ENCODE peak calls at places on chromosomes 6 and 20, in nine cellular contexts. C, L, B, X, V, D, R, E and N are unnamed samples.

GRCh38 chr20:50735813-50736212 is 4.4 kb downstream of the PARD6B start:
- DNase-seq in V (no peak), E (no peak), C (no peak), L (no peak), X (peak; percentile 78), D (peak; percentile 64), B (no peak), R (no peak), N (no peak)

GRCh38 chr20:59598625-59599310 is 5.6 kb upstream of the PHACTR3 start:
- DNase-seq in C (no peak), E (no peak), X (peak; percentile 37), B (no peak), L (peak; percentile 23), D (peak; percentile 50), R (no peak), V (peak; percentile 37), N (peak; percentile 24)

GRCh38 chr20:14407336-14407735 is 69.9 kb upstream of the FLRT3 start:
- DNase-seq in E (no peak), V (no peak), X (no peak), L (no peak), C (no peak), B (no peak), D (peak; percentile 83), R (no peak), N (no peak)

GRCh38 chr20:61918548-61918947 is 147.1 kb downstream of the TAF4 start:
- DNase-seq in B (no peak), D (no peak), R (no peak), L (no peak), X (no peak), C (no peak), E (no peak), V (no peak), N (no peak)

GRCh38 chr6:89977808-89978748 is 83.8 kb downstream of the GJA10 start:
- DNase-seq in E (no peak), C (no peak), D (no peak), X (no peak), V (no peak), B (no peak), L (no peak), R (peak; percentile 17), N (no peak)

GRCh38 chr6:131400782-131401496 is 172.1 kb upstream of the ARG1 start:
- DNase-seq in C (no peak), V (no peak), B (no peak), L (no peak), E (no peak), D (no peak), R (no peak), X (peak; percentile 26), N (no peak)

GRCh38 chr6:169668203-169668847 is 33.5 kb downstream of the WDR27 start:
- DNase-seq in X (no peak), L (no peak), B (no peak), V (no peak), D (no peak), R (no peak), E (no peak), C (no peak), N (no peak)

GRCh38 chr6:79810878-79811277 is 136.5 kb downstream of the ELOVL4 start:
- DNase-seq in R (no peak), X (no peak), E (no peak), C (no peak), B (no peak), L (no peak), V (no peak), D (no peak), N (no peak)

GRCh38 chr6:46925563-46926253 is 4.0 kb upstream of the ADGRF5 start:
- DNase-seq in E (no peak), B (no peak), V (peak; percentile 74), L (no peak), C (no peak), R (peak; percentile 38), X (peak; percentile 90), D (peak; percentile 91), N (no peak)

GRCh38 chr6:10837692-10837996 is 695 bp downstream of the MAK start:
- DNase-seq in D (peak; percentile 6), V (peak; percentile 12), L (peak; percentile 24), X (peak; percentile 18), B (peak; percentile 50), E (no peak), C (no peak), R (no peak), N (no peak)

GRCh38 chr6:36544228-36544627 is 3.1 kb downstream of the STK38 start:
- DNase-seq in V (no peak), L (peak; percentile 86), C (no peak), R (no peak), B (peak; percentile 84), D (peak; percentile 31), X (no peak), E (peak; percentile 81), N (peak; percentile 58)

GRCh38 chr6:12403946-12404647 is 113.9 kb downstream of the EDN1 start:
- DNase-seq in L (no peak), X (no peak), C (no peak), E (no peak), V (no peak), D (no peak), B (no peak), R (no peak), N (no peak)

GRCh38 chr20:20003088-20003954 is 13.8 kb upstream of the NAA20 start:
- DNase-seq in V (peak; percentile 67), E (no peak), B (peak; percentile 4), L (peak; percentile 19), C (peak; percentile 82), R (peak; percentile 38), X (peak; percentile 63), D (no peak), N (no peak)

GRCh38 chr6:85449818-85450577 is at the start of gene NT5E:
- DNase-seq in L (peak; percentile 41), E (peak; percentile 65), C (peak; percentile 87), D (peak; percentile 65), B (peak; percentile 25), R (peak; percentile 80), V (peak; percentile 51), X (peak; percentile 70), N (no peak)

GRCh38 chr20:32207211-32207625 is 325 bp downstream of the PLAGL2 start:
- DNase-seq in V (no peak), B (no peak), X (no peak), E (no peak), L (peak; percentile 36), D (no peak), R (no peak), C (no peak), N (no peak)

GRCh38 chr6:133436652-133437051 is 195.5 kb downstream of the EYA4 start:
- DNase-seq in D (peak; percentile 40), E (no peak), B (no peak), V (no peak), C (no peak), R (no peak), X (peak; percentile 2), L (no peak), N (no peak)

GRCh38 chr6:14333556-14334305 is 216.2 kb downstream of the CD83 start:
- DNase-seq in B (no peak), V (no peak), D (no peak), X (no peak), R (no peak), C (no peak), E (no peak), L (no peak), N (no peak)

GRCh38 chr6:14322841-14323240 is 205.3 kb downstream of the CD83 start:
- DNase-seq in C (no peak), R (no peak), L (no peak), V (no peak), D (no peak), B (no peak), E (no peak), X (no peak), N (no peak)

GRCh38 chr6:14326774-14327173 is 209.2 kb downstream of the CD83 start:
- DNase-seq in E (no peak), R (no peak), B (no peak), C (no peak), D (no peak), L (no peak), X (no peak), V (no peak), N (no peak)

GRCh38 chr6:14324042-14324441 is 206.5 kb downstream of the CD83 start:
- DNase-seq in V (no peak), D (peak; percentile 47), X (peak; percentile 16), E (no peak), L (no peak), B (no peak), R (no peak), C (no peak), N (no peak)

GRCh38 chr6:14328163-14328562 is 210.6 kb downstream of the CD83 start:
- DNase-seq in E (no peak), D (no peak), X (no peak), B (no peak), C (no peak), L (no peak), V (no peak), R (no peak), N (no peak)
- H3K4me3 ChIP-seq in E (no peak overlapping the region), D (no peak overlapping the region), X (no peak overlapping the region), B (no peak overlapping the region), C (no peak overlapping the region), L (no peak overlapping the region), V (no peak overlapping the region), R (no peak overlapping the region), N (no peak overlapping the region)

GRCh38 chr6:43276180-43277082 is 21.6 kb upstream of the SLC22A7 start:
- DNase-seq in B (peak; percentile 52), V (no peak), R (no peak), C (no peak), X (no peak), D (no peak), E (peak; percentile 63), L (peak; percentile 74), N (no peak)
- H3K4me3 ChIP-seq in B (peak overlapping the region; percentile 51), V (no peak overlapping the region), R (peak overlapping the region; percentile 59), C (no peak overlapping the region), X (no peak overlapping the region), D (no peak overlapping the region), E (peak overlapping the region; percentile 66), L (peak overlapping the region; percentile 51), N (no peak overlapping the region)

GRCh38 chr20:1946762-1947534 is 46.9 kb downstream of the PDYN start:
- DNase-seq in B (no peak), X (peak; percentile 85), C (peak; percentile 76), R (peak; percentile 84), E (no peak), V (peak; percentile 59), D (no peak), L (no peak), N (no peak)
- H3K4me3 ChIP-seq in B (no peak overlapping the region), X (no peak overlapping the region), C (peak overlapping the region; percentile 10), R (peak overlapping the region; percentile 49), E (no peak overlapping the region), V (no peak overlapping the region), D (peak overlapping the region; percentile 48), L (no peak overlapping the region), N (no peak overlapping the region)

DNA sequence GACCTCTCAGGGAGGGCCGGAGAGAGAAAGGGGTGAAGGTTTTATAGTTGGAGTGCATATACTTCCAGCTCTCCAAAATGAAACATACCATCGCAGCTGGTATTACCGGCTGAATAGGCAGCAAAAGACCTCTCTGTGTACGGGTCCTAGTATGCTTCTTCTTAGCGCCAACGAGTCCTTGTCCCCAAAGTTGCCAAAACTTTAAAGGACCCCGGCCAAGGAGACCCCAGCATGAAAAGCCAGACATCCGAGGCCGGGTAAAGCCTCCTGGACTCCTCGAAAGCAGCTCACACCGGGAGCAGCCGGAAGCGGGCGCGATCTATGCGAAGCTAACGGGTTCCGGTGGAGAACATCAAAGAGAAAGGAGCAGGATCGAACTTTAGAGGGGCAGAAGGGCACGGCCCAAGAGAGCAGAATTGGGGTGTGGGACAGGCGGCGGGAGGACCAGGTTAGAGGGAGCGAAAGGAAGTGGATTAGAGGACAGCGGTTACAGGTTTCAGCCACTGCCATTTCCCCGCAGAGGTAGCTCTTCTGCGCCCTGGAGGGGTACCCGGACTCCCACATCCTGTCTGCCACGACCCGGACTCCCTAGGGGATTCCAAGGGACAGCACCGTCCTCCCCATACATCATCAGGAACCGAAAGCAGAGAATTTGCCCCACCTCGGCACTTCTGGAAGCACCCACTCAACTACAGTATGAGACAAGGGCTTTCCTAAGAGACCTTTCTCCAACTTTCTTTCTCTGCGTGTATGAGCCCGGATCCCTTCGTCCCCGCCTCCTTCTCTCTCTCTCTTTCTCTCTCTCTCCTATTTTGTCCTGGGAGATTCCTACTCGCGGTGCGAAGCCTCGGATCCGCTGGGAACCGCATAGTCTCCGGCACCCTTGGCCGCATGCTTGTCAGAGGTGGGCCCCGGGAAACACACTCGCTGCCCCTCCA is 602 bp upstream of the VGLL2 start:
- DNase-seq in E (no peak), R (no peak), B (no peak), V (no peak), C (no peak), X (no peak), L (peak; percentile 7), D (no peak), N (no peak)
- H3K4me3 ChIP-seq in E (no peak overlapping the region), R (peak overlapping the region; percentile 90), B (no peak overlapping the region), V (no peak overlapping the region), C (peak overlapping the region; percentile 18), X (peak overlapping the region; percentile 10), L (no peak overlapping the region), D (no peak overlapping the region), N (no peak overlapping the region)